ENCODE peak calls at places on chromosomes 3 and 15, in ten cellular contexts. I, S, J, M, P, X, A, H, T and E are unnamed samples.

GRCh38 chr3:126621627-126622345 is 33.1 kb downstream of the TXNRD3 start:
- DNase-seq in I (peak), S (no peak), J (peak), M (no peak), P (no peak), X (no peak), A (no peak), H (peak), T (no peak), E (no peak)

GRCh38 chr3:11238057-11238456 is 34.1 kb upstream of the ATG7 start:
- DNase-seq in I (peak), S (no peak), J (no peak), M (no peak), P (no peak), X (no peak), A (no peak), H (peak), T (no peak), E (peak)

GRCh38 chr3:129439381-129439816 is 349 bp downstream of the MBD4 start:
- DNase-seq in I (no peak), S (peak), J (peak), M (no peak), P (peak), X (no peak), A (no peak), H (peak), T (peak), E (no peak)

GRCh38 chr15:95174281-95174680 is 942.9 kb downstream of the MCTP2 start:
- DNase-seq in I (no peak), S (no peak), J (no peak), M (no peak), P (no peak), X (no peak), A (no peak), H (peak), T (no peak), E (no peak)

GRCh38 chr3:171718493-171719205 is 91.6 kb downstream of the PLD1 start:
- DNase-seq in I (no peak), S (no peak), J (no peak), M (no peak), P (no peak), X (no peak), A (no peak), H (no peak), T (no peak), E (no peak)

GRCh38 chr3:64215559-64215958 is 9.7 kb downstream of the PRICKLE2 start:
- DNase-seq in I (no peak), S (no peak), J (no peak), M (no peak), P (no peak), X (no peak), A (no peak), H (no peak), T (no peak), E (no peak)

GRCh38 chr3:127226451-127226850 is 33.5 kb downstream of the PRR23E start:
- DNase-seq in I (peak), S (no peak), J (no peak), M (no peak), P (no peak), X (no peak), A (no peak), H (peak), T (no peak), E (no peak)

GRCh38 chr3:51163051-51163450 is 222.0 kb upstream of the MANF start:
- DNase-seq in I (no peak), S (no peak), J (no peak), M (no peak), P (no peak), X (no peak), A (no peak), H (no peak), T (no peak), E (no peak)

GRCh38 chr3:49164983-49165720 is 979 bp downstream of the CCDC71 start:
- DNase-seq in I (no peak), S (no peak), J (no peak), M (peak), P (no peak), X (no peak), A (no peak), H (peak), T (no peak), E (no peak)

GRCh38 chr15:100129677-100130076 is 212.1 kb downstream of the ADAMTS17 start:
- DNase-seq in I (no peak), S (no peak), J (no peak), M (no peak), P (no peak), X (no peak), A (no peak), H (no peak), T (no peak), E (no peak)

GRCh38 chr15:81336568-81336967 is 12.6 kb upstream of the STARD5 start:
- DNase-seq in I (no peak), S (no peak), J (peak), M (no peak), P (no peak), X (no peak), A (no peak), H (peak), T (peak), E (no peak)

GRCh38 chr3:13866406-13866965 is 13.4 kb downstream of the WNT7A start:
- DNase-seq in I (no peak), S (no peak), J (peak), M (no peak), P (no peak), X (no peak), A (no peak), H (no peak), T (no peak), E (no peak)

GRCh38 chr15:58517252-58517681 is 85.5 kb downstream of the LIPC start:
- DNase-seq in I (no peak), S (no peak), J (no peak), M (no peak), P (no peak), X (no peak), A (no peak), H (no peak), T (no peak), E (no peak)

GRCh38 chr15:70659662-70660061 is 103.7 kb downstream of the UACA start:
- DNase-seq in I (no peak), S (no peak), J (no peak), M (no peak), P (no peak), X (no peak), A (no peak), H (no peak), T (no peak), E (no peak)

GRCh38 chr3:152241142-152242067 is 27.3 kb upstream of the MBNL1 start:
- DNase-seq in I (no peak), S (no peak), J (no peak), M (no peak), P (no peak), X (no peak), A (no peak), H (peak), T (no peak), E (no peak)

GRCh38 chr3:168054447-168054846 is 41.3 kb downstream of the GOLIM4 start:
- DNase-seq in I (no peak), S (no peak), J (no peak), M (no peak), P (no peak), X (no peak), A (no peak), H (no peak), T (no peak), E (no peak)

GRCh38 chr15:41530363-41530956 is 13.6 kb downstream of the RPAP1 start:
- DNase-seq in I (no peak), S (no peak), J (no peak), M (no peak), P (no peak), X (no peak), A (no peak), H (no peak), T (no peak), E (no peak)